ENCODE peak calls at places on chromosomes 5 and 9, in six cellular contexts. Q is effector memory CD8-positive, alpha-beta T cell; R is fibroblast of mammary gland; I is activated CD4-positive, alpha-beta T cell treated with anti-CD3 and anti-CD28 coated beads, Interleukin-2, amount 10 ng/mL, durations not matched to agents 7 days and 5 days; O is GM23248; W is NCI-H2029. P is an unnamed sample.

GRCh38 chr9:19922476-19923118 is 133.8 kb upstream of the SLC24A2 start:
- DNase-seq in Q (no peak), R (peak; percentile 71), I (no peak), O (peak; percentile 72), W (no peak), P (peak; percentile 79)

GRCh38 chr9:76810377-76810957 is 46.2 kb downstream of the PCA3 start:
- DNase-seq in Q (no peak), R (peak; percentile 78), I (peak; percentile 44), O (peak; percentile 72), W (peak; percentile 37), P (peak; percentile 27)

GRCh38 chr5:81755320-81755719 is 4.4 kb upstream of the SSBP2 start:
- DNase-seq in Q (no peak), R (peak; percentile 91), I (no peak), O (peak; percentile 95), W (no peak), P (no peak)

GRCh38 chr5:141913560-141913959 is 10.1 kb upstream of the DELE1 start:
- DNase-seq in Q (no peak), R (no peak), I (no peak), O (peak; percentile 47), W (no peak), P (no peak)

GRCh38 chr9:112765281-112765680 is 14.7 kb downstream of the SNX30 start:
- DNase-seq in Q (no peak), R (no peak), I (no peak), O (no peak), W (no peak), P (no peak)

GRCh38 chr5:57780306-57780958 is 297.8 kb upstream of the ACTBL2 start:
- DNase-seq in Q (no peak), R (no peak), I (no peak), O (no peak), W (no peak), P (no peak)

GRCh38 chr9:105439428-105439827 is 8.4 kb upstream of the FSD1L start:
- DNase-seq in Q (no peak), R (peak; percentile 53), I (no peak), O (peak; percentile 39), W (no peak), P (no peak)

GRCh38 chr5:65356274-65356673 is 125.4 kb downstream of the ADAMTS6 start:
- DNase-seq in Q (no peak), R (no peak), I (no peak), O (no peak), W (no peak), P (no peak)

GRCh38 chr9:105912868-105913516 is 218.7 kb downstream of the TMEM38B start:
- DNase-seq in Q (no peak), R (peak; percentile 45), I (no peak), O (no peak), W (peak; percentile 69), P (peak; percentile 41)

GRCh38 chr5:112554089-112554977 is 135.3 kb upstream of the EPB41L4A start:
- DNase-seq in Q (no peak), R (peak; percentile 41), I (no peak), O (peak; percentile 54), W (no peak), P (no peak)

GRCh38 chr9:125889524-125890473 is 142.6 kb downstream of the PBX3 start:
- DNase-seq in Q (peak; percentile 11), R (peak; percentile 57), I (peak; percentile 24), O (peak; percentile 70), W (no peak), P (peak; percentile 39)

GRCh38 chr5:180938294-180938693 is 39.3 kb downstream of the BTNL8 start:
- DNase-seq in Q (no peak), R (no peak), I (no peak), O (no peak), W (no peak), P (no peak)

GRCh38 chr9:134059661-134060395 is 8.0 kb downstream of the BRD3 start:
- DNase-seq in Q (no peak), R (no peak), I (peak; percentile 19), O (no peak), W (no peak), P (no peak)